ENCODE peak calls at places on chromosome 1, in nine cellular contexts. P is nucleus accumbens; T is esophagus squamous epithelium; C is activated CD4-positive, alpha-beta memory T cell treated with anti-CD3 and anti-CD28 coated beads, Interleukin-2, amount 10 ng/mL, durations not matched to agents 7 days and 5 days; G is adipocyte; K is mammary epithelial cell; X is stimulated activated CD4-positive, alpha-beta T cell treated with anti-CD3 and anti-CD28 coated beads, TNF-alpha, amount 100 ng/mL, for 4 hours; R is glutamatergic neuron; B is neuronal stem cell. I is an unnamed sample.

GRCh38 chr1:64470670-64471217 is 815 bp downstream of the CACHD1 start:
- DNase-seq in P (no peak), T (no peak), C (no peak), G (peak; percentile 67), K (peak; percentile 32), X (no peak), R (peak; percentile 67), B (no peak), I (no peak)

GRCh38 chr1:99886179-99886578 is 36.0 kb downstream of the AGL start:
- DNase-seq in P (no peak), T (no peak), C (no peak), G (no peak), K (no peak), X (no peak), R (no peak), B (no peak), I (no peak)

GRCh38 chr1:63955746-63956145 is 181.9 kb downstream of the ROR1 start:
- DNase-seq in P (no peak), T (no peak), C (no peak), G (no peak), K (peak; percentile 12), X (no peak), R (no peak), B (no peak), I (no peak)

GRCh38 chr1:226093621-226094020 is 31.1 kb downstream of the H3-3A start:
- DNase-seq in P (no peak), T (no peak), C (no peak), G (no peak), K (no peak), X (no peak), R (no peak), B (no peak), I (no peak)

GRCh38 chr1:59290173-59290954 is 6.5 kb upstream of the FGGY start:
- DNase-seq in P (no peak), T (no peak), C (peak; percentile 36), G (peak; percentile 21), K (peak; percentile 68), X (no peak), R (no peak), B (no peak), I (no peak)

GRCh38 chr1:228213917-228214808 is 6.3 kb downstream of the OBSCN start:
- DNase-seq in P (no peak), T (no peak), C (no peak), G (no peak), K (no peak), X (no peak), R (no peak), B (no peak), I (no peak)

GRCh38 chr1:1168451-1169411 is 4.9 kb upstream of the TTLL10 start:
- DNase-seq in P (no peak), T (no peak), C (no peak), G (no peak), K (no peak), X (no peak), R (peak; percentile 54), B (no peak), I (no peak)

GRCh38 chr1:59354754-59355337 is 58.0 kb downstream of the FGGY start:
- DNase-seq in P (no peak), T (no peak), C (no peak), G (no peak), K (peak; percentile 35), X (no peak), R (no peak), B (no peak), I (no peak)

GRCh38 chr1:20884513-20884912 is 97.4 kb upstream of the HP1BP3 start:
- DNase-seq in P (no peak), T (no peak), C (no peak), G (no peak), K (no peak), X (no peak), R (no peak), B (no peak), I (no peak)

GRCh38 chr1:162946701-162947100 is 85.7 kb upstream of the CCDC190 start:
- DNase-seq in P (no peak), T (no peak), C (no peak), G (no peak), K (no peak), X (no peak), R (no peak), B (no peak), I (no peak)

GRCh38 chr1:4549933-4550332 is 104.5 kb upstream of the AJAP1 start:
- DNase-seq in P (no peak), T (no peak), C (no peak), G (no peak), K (no peak), X (no peak), R (no peak), B (peak; percentile 57), I (no peak)

GRCh38 chr1:100347009-100347966 is 5.0 kb upstream of the CDC14A start:
- DNase-seq in P (no peak), T (no peak), C (no peak), G (no peak), K (no peak), X (no peak), R (no peak), B (no peak), I (no peak)

GRCh38 chr1:197917813-197918646 is 858 bp downstream of the LHX9 start:
- DNase-seq in P (no peak), T (no peak), C (no peak), G (peak; percentile 66), K (no peak), X (no peak), R (peak; percentile 44), B (peak; percentile 47), I (no peak)

GRCh38 chr1:38586993-38587646 is 272.5 kb downstream of the RRAGC start:
- DNase-seq in P (peak; percentile 38), T (no peak), C (peak; percentile 60), G (peak; percentile 9), K (peak; percentile 15), X (peak; percentile 13), R (peak; percentile 76), B (peak; percentile 37), I (peak; percentile 63)

GRCh38 chr1:198056255-198056654 is 100.5 kb upstream of the NEK7 start:
- DNase-seq in P (no peak), T (no peak), C (peak; percentile 24), G (no peak), K (no peak), X (no peak), R (peak; percentile 29), B (no peak), I (peak; percentile 39)

GRCh38 chr1:3711381-3711779 is 40.9 kb upstream of the CCDC27 start:
- DNase-seq in P (no peak), T (no peak), C (no peak), G (no peak), K (no peak), X (no peak), R (no peak), B (no peak), I (no peak)

GRCh38 chr1:111924786-111925185 is 64.7 kb downstream of the KCND3 start:
- DNase-seq in P (no peak), T (no peak), C (no peak), G (no peak), K (no peak), X (no peak), R (no peak), B (no peak), I (no peak)

GRCh38 chr1:42944207-42944928 is 14.3 kb downstream of the SLC2A1 start:
- DNase-seq in P (no peak), T (no peak), C (no peak), G (no peak), K (no peak), X (no peak), R (no peak), B (no peak), I (no peak)